ENCODE peak calls at places on chromosome 12, in nine cellular contexts. C, V, P, O, A, S, H, D and E are unnamed samples.

GRCh38 chr12:21330682-21331253 is 3.9 kb downstream of the SLCO1A2 start:
- DNase-seq in C (no peak), V (peak), P (peak), O (no peak), A (peak), S (peak), H (peak), D (no peak), E (no peak)

GRCh38 chr12:93838180-93838579 is 161.0 kb downstream of the CRADD start:
- DNase-seq in C (no peak), V (no peak), P (no peak), O (no peak), A (no peak), S (no peak), H (no peak), D (no peak), E (no peak)

GRCh38 chr12:114967187-114967586 is 283.2 kb upstream of the TBX3 start:
- DNase-seq in C (no peak), V (peak), P (no peak), O (no peak), A (no peak), S (no peak), H (no peak), D (no peak), E (no peak)

GRCh38 chr12:6345319-6346071 is 3.6 kb upstream of the TNFRSF1A start:
- DNase-seq in C (no peak), V (peak), P (no peak), O (peak), A (no peak), S (no peak), H (peak), D (no peak), E (no peak)

GRCh38 chr12:62594771-62595170 is 128.1 kb downstream of the MON2 start:
- DNase-seq in C (no peak), V (no peak), P (no peak), O (no peak), A (no peak), S (no peak), H (no peak), D (no peak), E (no peak)

GRCh38 chr12:56565510-56566101 is 44.0 kb downstream of the RBMS2 start:
- DNase-seq in C (no peak), V (peak), P (no peak), O (peak), A (peak), S (peak), H (peak), D (no peak), E (peak)

GRCh38 chr12:132559652-132560420 is 50.5 kb downstream of the LRCOL1 start:
- DNase-seq in C (peak), V (peak), P (no peak), O (peak), A (no peak), S (peak), H (peak), D (peak), E (no peak)

GRCh38 chr12:50572760-50573159 is 68.0 kb downstream of the DIP2B start:
- DNase-seq in C (no peak), V (no peak), P (no peak), O (no peak), A (no peak), S (no peak), H (no peak), D (no peak), E (no peak)

GRCh38 chr12:21941522-21942376 is 523 bp upstream of the ABCC9 start:
- DNase-seq in C (no peak), V (peak), P (peak), O (no peak), A (no peak), S (peak), H (peak), D (peak), E (no peak)

GRCh38 chr12:16385779-16386646 is 38.6 kb downstream of the MGST1 start:
- DNase-seq in C (no peak), V (peak), P (peak), O (no peak), A (no peak), S (peak), H (peak), D (peak), E (no peak)

GRCh38 chr12:52945389-52946232 is 3.3 kb upstream of the KRT18 start:
- DNase-seq in C (no peak), V (peak), P (no peak), O (no peak), A (no peak), S (peak), H (peak), D (no peak), E (no peak)

GRCh38 chr12:106710143-106710893 is 64.2 kb upstream of the RIC8B start:
- DNase-seq in C (no peak), V (no peak), P (peak), O (no peak), A (no peak), S (no peak), H (no peak), D (no peak), E (no peak)

GRCh38 chr12:46722737-46723136 is 103.1 kb downstream of the SLC38A4 start:
- DNase-seq in C (no peak), V (peak), P (no peak), O (no peak), A (no peak), S (no peak), H (no peak), D (no peak), E (no peak)

DNA sequence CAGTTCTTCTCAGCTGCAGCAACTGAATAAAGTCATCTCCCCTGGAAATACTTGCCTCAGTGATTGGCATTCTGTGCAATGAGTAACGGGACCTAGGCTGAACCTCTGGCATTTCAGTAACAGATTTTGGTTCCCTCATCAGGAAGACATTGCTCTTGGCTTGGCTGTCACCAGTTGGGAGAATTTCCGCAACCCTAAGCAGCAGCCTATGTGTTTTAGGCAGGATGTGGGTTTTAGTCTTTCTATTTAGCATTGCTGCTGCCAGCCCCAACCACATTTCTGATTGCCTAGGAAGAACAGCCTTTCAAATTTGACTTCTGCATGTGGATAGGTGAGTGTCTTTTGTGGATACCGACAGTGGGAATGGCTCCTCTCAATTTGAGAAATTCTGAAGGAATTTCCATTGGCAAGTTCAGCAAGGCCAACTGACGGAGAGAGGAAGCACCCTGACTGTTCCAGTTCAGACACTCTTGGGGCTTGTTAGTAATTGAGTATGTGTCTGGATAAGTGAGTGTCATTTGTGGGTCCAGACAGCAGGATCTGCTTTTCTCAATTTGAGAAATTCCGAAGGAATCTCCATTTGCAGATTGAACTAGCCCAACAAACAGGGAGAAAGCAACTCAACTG is 19.0 kb upstream of the CLEC2A start:
- DNase-seq in C (peak), V (no peak), P (no peak), O (no peak), A (no peak), S (no peak), H (no peak), D (no peak), E (no peak)
- H3K9ac ChIP-seq in C (no peak), V (no peak), P (no peak), O (no peak), A (no peak), S (no peak), H (no peak), D (no peak), E (no peak)

DNA sequence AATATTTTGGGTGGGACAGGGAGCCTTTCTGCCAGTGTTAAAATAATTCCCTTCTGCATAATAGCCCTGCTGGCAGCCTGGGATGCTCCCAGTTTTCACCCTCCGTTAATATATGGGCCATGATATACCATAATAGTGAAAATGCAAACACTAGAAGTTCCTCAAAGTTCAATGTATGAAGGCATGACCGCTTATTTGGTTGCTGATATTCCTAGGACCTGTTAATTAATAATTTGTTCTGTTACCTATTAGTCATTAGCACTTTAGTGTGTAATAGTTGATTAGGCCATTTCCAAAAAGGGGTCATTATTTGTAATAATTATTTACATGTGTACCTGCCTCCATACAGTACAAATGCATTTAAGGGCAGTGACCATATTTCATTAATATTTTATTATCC is 20.4 kb downstream of the NR1H4 start:
- DNase-seq in C (no peak), V (no peak), P (no peak), O (no peak), A (no peak), S (no peak), H (no peak), D (no peak), E (no peak)
- H3K9ac ChIP-seq in C (no peak), V (no peak), P (no peak), O (no peak), A (no peak), S (no peak), H (no peak), D (no peak), E (no peak)

GRCh38 chr12:112134731-112135130 is 9.4 kb downstream of the TRAFD1 start:
- DNase-seq in C (no peak), V (no peak), P (no peak), O (no peak), A (no peak), S (no peak), H (no peak), D (no peak), E (no peak)

GRCh38 chr12:112146123-112146522 is 20.8 kb downstream of the TRAFD1 start:
- DNase-seq in C (no peak), V (no peak), P (no peak), O (no peak), A (peak), S (no peak), H (no peak), D (no peak), E (no peak)

GRCh38 chr12:112140728-112141127 is 15.4 kb downstream of the TRAFD1 start:
- DNase-seq in C (no peak), V (no peak), P (no peak), O (no peak), A (no peak), S (no peak), H (no peak), D (no peak), E (no peak)
- H3K9ac ChIP-seq in C (no peak), V (no peak), P (no peak), O (no peak), A (no peak), S (no peak), H (no peak), D (no peak), E (no peak)

GRCh38 chr12:121796855-121797751 is 3.6 kb upstream of the RHOF start:
- DNase-seq in C (no peak), V (peak), P (peak), O (peak), A (no peak), S (no peak), H (peak), D (peak), E (no peak)
- H3K9ac ChIP-seq in C (no peak), V (peak), P (no peak), O (peak), A (no peak), S (peak), H (peak), D (peak), E (no peak)

GRCh38 chr12:25058619-25059018 is 109.7 kb upstream of the BCAT1 start:
- DNase-seq in C (no peak), V (no peak), P (no peak), O (no peak), A (peak), S (no peak), H (no peak), D (no peak), E (no peak)

GRCh38 chr12:25058012-25058411 is 109.1 kb upstream of the BCAT1 start:
- DNase-seq in C (no peak), V (no peak), P (no peak), O (no peak), A (no peak), S (no peak), H (no peak), D (no peak), E (no peak)

GRCh38 chr12:25056011-25056410 is 107.1 kb upstream of the BCAT1 start:
- DNase-seq in C (no peak), V (no peak), P (no peak), O (no peak), A (peak), S (no peak), H (no peak), D (no peak), E (no peak)

GRCh38 chr12:25054783-25055144 is 105.9 kb upstream of the BCAT1 start:
- DNase-seq in C (no peak), V (peak), P (no peak), O (no peak), A (peak), S (no peak), H (peak), D (no peak), E (no peak)

DNA sequence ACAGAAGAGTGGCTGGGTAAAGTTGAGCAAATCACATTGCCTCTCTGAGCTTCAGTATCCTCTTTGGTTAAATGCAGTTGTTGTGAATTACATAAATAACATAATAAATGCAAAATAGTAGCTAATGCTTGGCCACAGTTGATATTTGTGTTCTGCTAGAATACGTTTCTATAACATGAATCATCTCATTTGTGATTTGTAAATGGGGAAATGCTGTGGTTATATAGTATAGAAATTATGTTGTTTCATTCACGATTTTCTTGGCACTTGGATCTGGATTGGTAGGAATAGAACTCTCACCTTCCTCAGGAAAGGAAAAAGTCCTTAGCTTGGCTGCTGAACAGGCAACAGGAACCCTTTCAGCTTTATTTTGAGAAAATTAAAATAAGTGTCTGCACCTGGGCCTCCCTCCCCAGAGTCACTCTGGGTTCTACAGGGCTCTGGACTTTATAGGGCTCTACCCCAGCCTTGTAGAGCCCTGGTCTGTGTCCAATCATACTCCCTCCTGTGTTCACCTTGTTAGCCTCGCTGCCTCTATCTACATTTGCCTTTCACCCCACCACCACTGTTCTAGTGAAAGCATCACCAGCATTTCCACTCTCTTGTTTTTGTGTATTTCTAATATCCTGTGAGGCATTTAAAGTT is 107.7 kb upstream of the BCAT1 start:
- DNase-seq in C (no peak), V (no peak), P (no peak), O (no peak), A (peak), S (no peak), H (no peak), D (no peak), E (no peak)
- H3K9ac ChIP-seq in C (no peak), V (no peak), P (no peak), O (no peak), A (peak), S (no peak), H (no peak), D (no peak), E (no peak)

DNA sequence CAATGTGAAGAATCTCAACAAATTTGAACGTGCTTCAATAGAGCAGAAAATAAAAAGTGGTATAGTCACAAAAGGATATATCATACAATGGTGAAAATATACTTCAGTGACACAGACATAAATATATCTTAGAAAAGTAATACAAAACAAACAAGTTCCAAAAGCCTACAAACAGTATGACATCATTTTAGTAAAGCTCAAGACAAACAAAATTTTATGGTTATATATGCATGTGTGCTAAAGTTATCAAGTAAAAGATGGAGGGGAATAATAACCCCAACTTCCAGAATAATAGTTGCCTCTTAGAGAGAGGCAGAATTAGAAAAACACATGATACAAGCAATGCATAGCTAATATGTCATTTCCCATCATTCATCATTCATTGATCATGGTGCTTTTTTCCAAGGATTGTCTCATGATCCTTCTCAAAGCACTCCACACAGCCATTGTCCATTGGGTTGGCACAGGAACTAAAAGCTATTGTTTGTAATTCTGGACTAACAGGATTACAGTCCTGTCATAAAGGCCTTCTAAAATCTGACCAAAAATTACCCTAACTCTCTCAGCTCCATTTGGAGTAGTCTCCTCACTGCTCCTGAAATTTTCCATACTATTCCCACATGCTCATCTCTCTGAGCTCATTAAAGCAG is 59.5 kb downstream of the IFNG-AS1 start:
- DNase-seq in C (no peak), V (no peak), P (no peak), O (no peak), A (peak), S (no peak), H (no peak), D (no peak), E (no peak)
- H3K9ac ChIP-seq in C (no peak), V (no peak), P (no peak), O (no peak), A (no peak), S (no peak), H (no peak), D (no peak), E (no peak)